ENCODE peak calls at places on chromosomes 6 and 20, in nine cellular contexts. One of them, this sample, is unnamed. For H3K4me1, the result is how much of the 10 kb centered on the place peaks cover.

GRCh38 chr20:4787825-4788224 is 66.1 kb downstream of the PRND start:
- DNase-seq in breast epithelium: no peak
- DNase-seq in MM.1S: no peak
- DNase-seq in upper lobe of right lung: no peak
- DNase-seq in A549: no peak
- DNase-seq in left ventricle myocardium inferior: no peak
- DNase-seq in tibial nerve: no peak
- DNase-seq in PC-9: no peak
- DNase-seq in neural progenitor cell: no peak
- DNase-seq in this sample: no peak

GRCh38 chr6:25832670-25833069 is 818 bp upstream of the SLC17A1 start:
- DNase-seq in MM.1S: no peak
- DNase-seq in tibial nerve: no peak
- DNase-seq in A549: no peak
- DNase-seq in left ventricle myocardium inferior: no peak
- DNase-seq in upper lobe of right lung: no peak
- DNase-seq in PC-9: no peak
- DNase-seq in neural progenitor cell: no peak
- DNase-seq in breast epithelium: no peak
- DNase-seq in this sample: no peak

GRCh38 chr6:132392792-132393191 is 8.5 kb downstream of the MOXD1 start:
- DNase-seq in tibial nerve: no peak
- DNase-seq in breast epithelium: no peak
- DNase-seq in upper lobe of right lung: no peak
- DNase-seq in PC-9: no peak
- DNase-seq in MM.1S: peak
- DNase-seq in A549: no peak
- DNase-seq in neural progenitor cell: no peak
- DNase-seq in left ventricle myocardium inferior: no peak
- DNase-seq in this sample: no peak

GRCh38 chr6:110048221-110048875 is 70.2 kb downstream of the GPR6 start:
- DNase-seq in breast epithelium: no peak
- DNase-seq in upper lobe of right lung: peak
- DNase-seq in left ventricle myocardium inferior: no peak
- DNase-seq in tibial nerve: no peak
- DNase-seq in MM.1S: no peak
- DNase-seq in PC-9: peak
- DNase-seq in A549: no peak
- DNase-seq in neural progenitor cell: no peak
- DNase-seq in this sample: no peak

GRCh38 chr20:46357030-46357514 is 48.8 kb upstream of the CDH22 start:
- DNase-seq in left ventricle myocardium inferior: no peak
- DNase-seq in breast epithelium: no peak
- DNase-seq in MM.1S: no peak
- DNase-seq in PC-9: no peak
- DNase-seq in upper lobe of right lung: no peak
- DNase-seq in tibial nerve: no peak
- DNase-seq in A549: no peak
- DNase-seq in neural progenitor cell: no peak
- DNase-seq in this sample: no peak

GRCh38 chr20:22921595-22922421 is 113.3 kb upstream of the SSTR4 start:
- DNase-seq in tibial nerve: no peak
- DNase-seq in upper lobe of right lung: no peak
- DNase-seq in MM.1S: no peak
- DNase-seq in A549: peak
- DNase-seq in left ventricle myocardium inferior: no peak
- DNase-seq in breast epithelium: no peak
- DNase-seq in PC-9: peak
- DNase-seq in neural progenitor cell: no peak
- DNase-seq in this sample: no peak

GRCh38 chr6:15507746-15508145 is 155.1 kb downstream of the DTNBP1 start:
- DNase-seq in neural progenitor cell: no peak
- DNase-seq in breast epithelium: no peak
- DNase-seq in A549: no peak
- DNase-seq in tibial nerve: no peak
- DNase-seq in left ventricle myocardium inferior: no peak
- DNase-seq in upper lobe of right lung: peak
- DNase-seq in PC-9: no peak
- DNase-seq in MM.1S: no peak
- DNase-seq in this sample: no peak

GRCh38 chr20:10665791-10666190 is 8.0 kb downstream of the JAG1 start:
- DNase-seq in A549: no peak
- DNase-seq in PC-9: no peak
- DNase-seq in breast epithelium: peak
- DNase-seq in neural progenitor cell: peak
- DNase-seq in upper lobe of right lung: no peak
- DNase-seq in left ventricle myocardium inferior: no peak
- DNase-seq in tibial nerve: no peak
- DNase-seq in MM.1S: no peak
- DNase-seq in this sample: no peak

GRCh38 chr6:53306819-53307347 is 41.9 kb downstream of the ELOVL5 start:
- DNase-seq in neural progenitor cell: no peak
- DNase-seq in PC-9: peak
- DNase-seq in left ventricle myocardium inferior: no peak
- DNase-seq in breast epithelium: no peak
- DNase-seq in A549: no peak
- DNase-seq in tibial nerve: no peak
- DNase-seq in upper lobe of right lung: no peak
- DNase-seq in MM.1S: peak
- DNase-seq in this sample: no peak

GRCh38 chr6:36758516-36759176 is 61.0 kb downstream of the RAB44 start:
- DNase-seq in left ventricle myocardium inferior: no peak
- DNase-seq in tibial nerve: no peak
- DNase-seq in neural progenitor cell: no peak
- DNase-seq in PC-9: no peak
- DNase-seq in breast epithelium: no peak
- DNase-seq in A549: no peak
- DNase-seq in MM.1S: peak
- DNase-seq in upper lobe of right lung: no peak
- DNase-seq in this sample: no peak

GRCh38 chr6:36755435-36756348 is 58.1 kb downstream of the RAB44 start:
- DNase-seq in PC-9: peak
- DNase-seq in upper lobe of right lung: no peak
- DNase-seq in tibial nerve: no peak
- DNase-seq in left ventricle myocardium inferior: no peak
- DNase-seq in breast epithelium: no peak
- DNase-seq in MM.1S: peak
- DNase-seq in neural progenitor cell: no peak
- DNase-seq in A549: no peak
- DNase-seq in this sample: no peak

GRCh38 chr6:36757206-36757605 is 59.6 kb downstream of the RAB44 start:
- DNase-seq in upper lobe of right lung: no peak
- DNase-seq in neural progenitor cell: no peak
- DNase-seq in left ventricle myocardium inferior: no peak
- DNase-seq in PC-9: no peak
- DNase-seq in tibial nerve: no peak
- DNase-seq in A549: no peak
- DNase-seq in MM.1S: peak
- DNase-seq in breast epithelium: no peak
- DNase-seq in this sample: no peak

GRCh38 chr6:36757943-36758508 is 60.4 kb downstream of the RAB44 start:
- DNase-seq in tibial nerve: no peak
- DNase-seq in upper lobe of right lung: no peak
- DNase-seq in MM.1S: no peak
- DNase-seq in PC-9: no peak
- DNase-seq in A549: no peak
- DNase-seq in breast epithelium: no peak
- DNase-seq in neural progenitor cell: no peak
- DNase-seq in left ventricle myocardium inferior: no peak
- DNase-seq in this sample: no peak

GRCh38 chr6:36756761-36757160 is 59.1 kb downstream of the RAB44 start:
- DNase-seq in left ventricle myocardium inferior: no peak
- DNase-seq in tibial nerve: no peak
- DNase-seq in MM.1S: no peak
- DNase-seq in upper lobe of right lung: no peak
- DNase-seq in breast epithelium: no peak
- DNase-seq in neural progenitor cell: no peak
- DNase-seq in PC-9: no peak
- DNase-seq in A549: no peak
- DNase-seq in this sample: no peak
- H3K4me1 ChIP-seq in left ventricle myocardium inferior: under half
- H3K4me1 ChIP-seq in tibial nerve: under half
- H3K4me1 ChIP-seq in MM.1S: half or more
- H3K4me1 ChIP-seq in upper lobe of right lung: under half
- H3K4me1 ChIP-seq in breast epithelium: under half
- H3K4me1 ChIP-seq in neural progenitor cell: under half
- H3K4me1 ChIP-seq in PC-9: under half
- H3K4me1 ChIP-seq in A549: under half
- H3K4me1 ChIP-seq in this sample: under half

GRCh38 chr20:50611128-50611810 is 80.1 kb downstream of the RIPOR3 start:
- DNase-seq in tibial nerve: no peak
- DNase-seq in neural progenitor cell: no peak
- DNase-seq in left ventricle myocardium inferior: peak
- DNase-seq in breast epithelium: no peak
- DNase-seq in upper lobe of right lung: no peak
- DNase-seq in A549: no peak
- DNase-seq in MM.1S: no peak
- DNase-seq in PC-9: no peak
- DNase-seq in this sample: peak

GRCh38 chr20:50607850-50608749 is 83.2 kb downstream of the RIPOR3 start:
- DNase-seq in upper lobe of right lung: no peak
- DNase-seq in neural progenitor cell: no peak
- DNase-seq in left ventricle myocardium inferior: no peak
- DNase-seq in tibial nerve: no peak
- DNase-seq in MM.1S: no peak
- DNase-seq in PC-9: no peak
- DNase-seq in A549: no peak
- DNase-seq in breast epithelium: no peak
- DNase-seq in this sample: peak

GRCh38 chr20:50608750-50609104 is 82.6 kb downstream of the RIPOR3 start:
- DNase-seq in upper lobe of right lung: no peak
- DNase-seq in PC-9: no peak
- DNase-seq in neural progenitor cell: no peak
- DNase-seq in breast epithelium: no peak
- DNase-seq in tibial nerve: no peak
- DNase-seq in left ventricle myocardium inferior: no peak
- DNase-seq in A549: no peak
- DNase-seq in MM.1S: no peak
- DNase-seq in this sample: no peak

GRCh38 chr20:50609438-50609989 is 81.8 kb downstream of the RIPOR3 start:
- DNase-seq in tibial nerve: no peak
- DNase-seq in upper lobe of right lung: no peak
- DNase-seq in MM.1S: no peak
- DNase-seq in A549: no peak
- DNase-seq in breast epithelium: no peak
- DNase-seq in neural progenitor cell: no peak
- DNase-seq in PC-9: no peak
- DNase-seq in left ventricle myocardium inferior: no peak
- DNase-seq in this sample: peak

GRCh38 chr20:50610212-50610718 is 81.1 kb downstream of the RIPOR3 start:
- DNase-seq in MM.1S: no peak
- DNase-seq in tibial nerve: no peak
- DNase-seq in PC-9: no peak
- DNase-seq in neural progenitor cell: no peak
- DNase-seq in left ventricle myocardium inferior: no peak
- DNase-seq in breast epithelium: no peak
- DNase-seq in A549: no peak
- DNase-seq in upper lobe of right lung: no peak
- DNase-seq in this sample: no peak
- TF ChIP-seq CTCF in MM.1S: no peak
- TF ChIP-seq CTCF in tibial nerve: no peak
- TF ChIP-seq CTCF in PC-9: peak
- TF ChIP-seq CTCF in neural progenitor cell: no peak
- TF ChIP-seq CTCF in left ventricle myocardium inferior: no peak
- TF ChIP-seq CTCF in breast epithelium: no peak
- TF ChIP-seq CTCF in A549: no peak
- TF ChIP-seq CTCF in upper lobe of right lung: no peak
- TF ChIP-seq CTCF in this sample: peak

DNA sequence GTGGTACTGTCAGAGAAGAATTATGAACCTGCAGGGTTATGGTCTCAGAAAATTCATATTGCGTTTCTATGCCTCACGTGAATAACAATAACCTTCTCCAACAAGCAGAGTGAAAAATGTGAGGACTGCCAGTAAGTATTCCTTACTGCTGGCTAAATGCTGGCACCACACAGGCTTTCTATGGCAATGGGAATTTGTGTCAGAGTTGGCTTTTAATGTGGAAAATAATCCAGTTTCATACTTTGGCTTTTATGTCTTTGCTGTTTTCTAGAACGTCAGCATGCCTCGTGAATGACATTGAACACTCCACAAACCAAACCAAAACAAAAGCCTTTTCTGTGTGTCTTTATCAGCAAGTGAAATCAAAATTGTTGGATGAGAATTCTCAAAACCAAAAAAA is 655.9 kb downstream of the KIF16B start:
- DNase-seq in breast epithelium: no peak
- DNase-seq in tibial nerve: no peak
- DNase-seq in left ventricle myocardium inferior: no peak
- DNase-seq in A549: no peak
- DNase-seq in PC-9: peak
- DNase-seq in upper lobe of right lung: no peak
- DNase-seq in neural progenitor cell: no peak
- DNase-seq in MM.1S: no peak
- DNase-seq in this sample: no peak
- H3K4me1 ChIP-seq in breast epithelium: under half
- H3K4me1 ChIP-seq in tibial nerve: under half
- H3K4me1 ChIP-seq in left ventricle myocardium inferior: under half
- H3K4me1 ChIP-seq in A549: under half
- H3K4me1 ChIP-seq in PC-9: under half
- H3K4me1 ChIP-seq in upper lobe of right lung: under half
- H3K4me1 ChIP-seq in neural progenitor cell: under half
- H3K4me1 ChIP-seq in MM.1S: under half
- H3K4me1 ChIP-seq in this sample: under half

GRCh38 chr20:20136313-20136712 is 84.0 kb downstream of the CFAP61 start:
- DNase-seq in breast epithelium: no peak
- DNase-seq in upper lobe of right lung: no peak
- DNase-seq in left ventricle myocardium inferior: no peak
- DNase-seq in PC-9: no peak
- DNase-seq in A549: no peak
- DNase-seq in neural progenitor cell: no peak
- DNase-seq in MM.1S: no peak
- DNase-seq in tibial nerve: no peak
- DNase-seq in this sample: no peak

GRCh38 chr20:20134941-20135572 is 82.7 kb downstream of the CFAP61 start:
- DNase-seq in MM.1S: no peak
- DNase-seq in neural progenitor cell: no peak
- DNase-seq in breast epithelium: no peak
- DNase-seq in A549: no peak
- DNase-seq in tibial nerve: no peak
- DNase-seq in PC-9: no peak
- DNase-seq in upper lobe of right lung: no peak
- DNase-seq in left ventricle myocardium inferior: no peak
- DNase-seq in this sample: no peak

DNA sequence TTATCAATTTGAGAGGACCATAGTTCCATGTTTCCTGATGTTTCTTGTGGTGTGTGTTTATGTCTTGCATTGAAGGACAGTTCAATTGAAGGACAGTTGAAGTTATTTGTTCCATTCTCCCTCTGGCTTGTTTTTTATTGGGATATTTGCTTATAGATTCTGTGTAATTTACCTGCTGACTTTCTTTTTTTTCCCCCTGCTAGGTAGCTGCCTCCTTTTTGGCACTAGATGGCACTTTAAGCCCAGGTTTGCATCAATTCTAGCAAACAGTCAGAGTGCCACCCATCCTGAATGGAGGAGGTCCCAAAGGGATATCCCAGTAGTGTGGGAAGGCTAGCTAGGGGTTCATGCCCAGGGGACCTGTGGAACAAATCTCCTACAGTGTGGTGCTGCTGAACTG is 78.1 kb downstream of the CFAP61 start:
- DNase-seq in PC-9: no peak
- DNase-seq in upper lobe of right lung: no peak
- DNase-seq in A549: no peak
- DNase-seq in neural progenitor cell: peak
- DNase-seq in left ventricle myocardium inferior: no peak
- DNase-seq in tibial nerve: no peak
- DNase-seq in breast epithelium: no peak
- DNase-seq in MM.1S: peak
- DNase-seq in this sample: no peak
- TF ChIP-seq CTCF in PC-9: peak
- TF ChIP-seq CTCF in upper lobe of right lung: no peak
- TF ChIP-seq CTCF in A549: peak
- TF ChIP-seq CTCF in neural progenitor cell: peak
- TF ChIP-seq CTCF in left ventricle myocardium inferior: peak
- TF ChIP-seq CTCF in tibial nerve: no peak
- TF ChIP-seq CTCF in breast epithelium: no peak
- TF ChIP-seq CTCF in MM.1S: peak
- TF ChIP-seq CTCF in this sample: peak